ENCODE peak calls at places on chromosomes 12 and 14, in five cellular contexts. One of them, this sample, is unnamed.

GRCh38 chr12:91620949-91621348 is 438.3 kb upstream of the DCN start:
- DNase-seq in activated CD4-positive, alpha-beta T cell treated with anti-CD3 and anti-CD28 coated beads, Interleukin-2, amount 50 U/mL, for 48 hours: no peak
- DNase-seq in WTC11: no peak
- DNase-seq in H7: no peak
- DNase-seq in Right ventricle myocardium superior: no peak
- DNase-seq in this sample: peak; percentile 2

GRCh38 chr14:52063107-52063506 is 5.8 kb downstream of the NID2 start:
- DNase-seq in activated CD4-positive, alpha-beta T cell treated with anti-CD3 and anti-CD28 coated beads, Interleukin-2, amount 50 U/mL, for 48 hours: no peak
- DNase-seq in Right ventricle myocardium superior: peak; percentile 50
- DNase-seq in WTC11: no peak
- DNase-seq in H7: peak; percentile 25
- DNase-seq in this sample: no peak

GRCh38 chr12:11726659-11727058 is 77.2 kb downstream of the ETV6 start:
- DNase-seq in Right ventricle myocardium superior: no peak
- DNase-seq in activated CD4-positive, alpha-beta T cell treated with anti-CD3 and anti-CD28 coated beads, Interleukin-2, amount 50 U/mL, for 48 hours: no peak
- DNase-seq in H7: no peak
- DNase-seq in WTC11: no peak
- DNase-seq in this sample: no peak

GRCh38 chr12:58346032-58346632 is 404.8 kb downstream of the ATP23 start:
- DNase-seq in H7: peak; percentile 15
- DNase-seq in Right ventricle myocardium superior: no peak
- DNase-seq in activated CD4-positive, alpha-beta T cell treated with anti-CD3 and anti-CD28 coated beads, Interleukin-2, amount 50 U/mL, for 48 hours: no peak
- DNase-seq in WTC11: no peak
- DNase-seq in this sample: no peak

GRCh38 chr14:72638021-72638420 is 255.9 kb downstream of the DPF3 start:
- DNase-seq in WTC11: no peak
- DNase-seq in Right ventricle myocardium superior: no peak
- DNase-seq in H7: no peak
- DNase-seq in activated CD4-positive, alpha-beta T cell treated with anti-CD3 and anti-CD28 coated beads, Interleukin-2, amount 50 U/mL, for 48 hours: no peak
- DNase-seq in this sample: peak; percentile 81

GRCh38 chr14:99334277-99334676 is 62.3 kb upstream of the BCL11B start:
- DNase-seq in activated CD4-positive, alpha-beta T cell treated with anti-CD3 and anti-CD28 coated beads, Interleukin-2, amount 50 U/mL, for 48 hours: no peak
- DNase-seq in Right ventricle myocardium superior: no peak
- DNase-seq in H7: no peak
- DNase-seq in WTC11: no peak
- DNase-seq in this sample: no peak

GRCh38 chr14:89625208-89625987 is 208.4 kb upstream of the FOXN3 start:
- DNase-seq in WTC11: no peak
- DNase-seq in H7: peak; percentile 50
- DNase-seq in Right ventricle myocardium superior: peak; percentile 52
- DNase-seq in activated CD4-positive, alpha-beta T cell treated with anti-CD3 and anti-CD28 coated beads, Interleukin-2, amount 50 U/mL, for 48 hours: no peak
- DNase-seq in this sample: no peak

GRCh38 chr12:62426095-62426488 is 40.5 kb upstream of the MON2 start:
- DNase-seq in activated CD4-positive, alpha-beta T cell treated with anti-CD3 and anti-CD28 coated beads, Interleukin-2, amount 50 U/mL, for 48 hours: no peak
- DNase-seq in WTC11: no peak
- DNase-seq in Right ventricle myocardium superior: no peak
- DNase-seq in H7: no peak
- DNase-seq in this sample: no peak

GRCh38 chr14:80356413-80356812 is 145.1 kb upstream of the DIO2 start:
- DNase-seq in activated CD4-positive, alpha-beta T cell treated with anti-CD3 and anti-CD28 coated beads, Interleukin-2, amount 50 U/mL, for 48 hours: no peak
- DNase-seq in Right ventricle myocardium superior: no peak
- DNase-seq in H7: peak; percentile 3
- DNase-seq in WTC11: peak; percentile 13
- DNase-seq in this sample: peak; percentile 3

GRCh38 chr12:5577741-5578140 is 145.8 kb downstream of the NTF3 start:
- DNase-seq in Right ventricle myocardium superior: no peak
- DNase-seq in H7: no peak
- DNase-seq in activated CD4-positive, alpha-beta T cell treated with anti-CD3 and anti-CD28 coated beads, Interleukin-2, amount 50 U/mL, for 48 hours: no peak
- DNase-seq in WTC11: no peak
- DNase-seq in this sample: no peak

GRCh38 chr12:53115112-53115890 is 12.0 kb downstream of the SOAT2 start:
- DNase-seq in H7: peak; percentile 96
- DNase-seq in activated CD4-positive, alpha-beta T cell treated with anti-CD3 and anti-CD28 coated beads, Interleukin-2, amount 50 U/mL, for 48 hours: no peak
- DNase-seq in Right ventricle myocardium superior: no peak
- DNase-seq in WTC11: peak; percentile 92
- DNase-seq in this sample: no peak

GRCh38 chr12:113115455-113116126 is 20.0 kb downstream of the RASAL1 start:
- DNase-seq in activated CD4-positive, alpha-beta T cell treated with anti-CD3 and anti-CD28 coated beads, Interleukin-2, amount 50 U/mL, for 48 hours: no peak
- DNase-seq in WTC11: no peak
- DNase-seq in H7: no peak
- DNase-seq in Right ventricle myocardium superior: peak; percentile 26
- DNase-seq in this sample: no peak

GRCh38 chr14:94320243-94320642 is 2.9 kb downstream of the SERPINA6 start:
- DNase-seq in Right ventricle myocardium superior: no peak
- DNase-seq in WTC11: no peak
- DNase-seq in H7: no peak
- DNase-seq in activated CD4-positive, alpha-beta T cell treated with anti-CD3 and anti-CD28 coated beads, Interleukin-2, amount 50 U/mL, for 48 hours: no peak
- DNase-seq in this sample: no peak

GRCh38 chr12:115712676-115713075 is 564.8 kb downstream of the MED13L start:
- DNase-seq in Right ventricle myocardium superior: no peak
- DNase-seq in activated CD4-positive, alpha-beta T cell treated with anti-CD3 and anti-CD28 coated beads, Interleukin-2, amount 50 U/mL, for 48 hours: no peak
- DNase-seq in WTC11: no peak
- DNase-seq in H7: no peak
- DNase-seq in this sample: no peak

GRCh38 chr12:125519026-125519651 is 453.9 kb downstream of the AACS start:
- DNase-seq in activated CD4-positive, alpha-beta T cell treated with anti-CD3 and anti-CD28 coated beads, Interleukin-2, amount 50 U/mL, for 48 hours: no peak
- DNase-seq in H7: no peak
- DNase-seq in Right ventricle myocardium superior: no peak
- DNase-seq in WTC11: no peak
- DNase-seq in this sample: no peak

GRCh38 chr12:85468356-85469157 is 188.5 kb downstream of the ALX1 start:
- DNase-seq in activated CD4-positive, alpha-beta T cell treated with anti-CD3 and anti-CD28 coated beads, Interleukin-2, amount 50 U/mL, for 48 hours: peak; percentile 7
- DNase-seq in H7: peak; percentile 32
- DNase-seq in Right ventricle myocardium superior: no peak
- DNase-seq in WTC11: peak; percentile 39
- DNase-seq in this sample: peak; percentile 8

GRCh38 chr14:34039428-34040047 is 88.7 kb upstream of the EGLN3 start:
- DNase-seq in WTC11: no peak
- DNase-seq in H7: no peak
- DNase-seq in Right ventricle myocardium superior: no peak
- DNase-seq in activated CD4-positive, alpha-beta T cell treated with anti-CD3 and anti-CD28 coated beads, Interleukin-2, amount 50 U/mL, for 48 hours: no peak
- DNase-seq in this sample: no peak

GRCh38 chr14:44040561-44040960 is 466.5 kb downstream of the FSCB start:
- DNase-seq in WTC11: no peak
- DNase-seq in H7: no peak
- DNase-seq in Right ventricle myocardium superior: no peak
- DNase-seq in activated CD4-positive, alpha-beta T cell treated with anti-CD3 and anti-CD28 coated beads, Interleukin-2, amount 50 U/mL, for 48 hours: no peak
- DNase-seq in this sample: no peak

This sample was measured in AG04450.